ENCODE peak calls at places on chromosomes 5 and 9, in nine cellular contexts. G is spleen, C is OCI-LY7, V is coronary artery, I is transverse colon, D is HFFc6, R is left ventricle myocardium inferior, J is fibroblast of the aortic adventitia, H is bronchial epithelial cell. F is an unnamed sample.

GRCh38 chr5:80959768-80960442 is at the start of gene RASGRF2:
- DNase-seq in J (peak; percentile 21), C (no peak), G (peak; percentile 76), H (no peak), R (peak; percentile 18), I (peak; percentile 49), V (no peak), D (no peak), F (no peak)

GRCh38 chr5:77898385-77898784 is 122.2 kb upstream of the TBCA start:
- DNase-seq in G (no peak), H (peak; percentile 18), D (no peak), C (no peak), R (no peak), I (no peak), J (no peak), V (no peak), F (no peak)

GRCh38 chr5:149962040-149962439 is 1.5 kb downstream of the SLC26A2 start:
- DNase-seq in V (no peak), H (peak; percentile 61), D (peak; percentile 57), I (no peak), R (no peak), J (peak; percentile 78), C (peak; percentile 11), G (no peak), F (peak; percentile 82)

GRCh38 chr5:176733586-176734262 is 76.6 kb upstream of the UNC5A start:
- DNase-seq in H (no peak), I (no peak), R (no peak), D (no peak), C (no peak), G (no peak), J (no peak), V (peak; percentile 55), F (no peak)

GRCh38 chr5:78757269-78758053 is 108.9 kb upstream of the LHFPL2 start:
- DNase-seq in H (no peak), I (no peak), D (peak; percentile 27), R (peak; percentile 26), G (no peak), J (peak; percentile 92), C (no peak), V (no peak), F (peak; percentile 53)

GRCh38 chr5:95872333-95873268 is 50.1 kb upstream of the GLRX start:
- DNase-seq in I (no peak), D (peak; percentile 60), R (no peak), G (no peak), H (no peak), J (no peak), C (no peak), V (no peak), F (no peak)

GRCh38 chr5:178333821-178334481 is 101.3 kb upstream of the PHYKPL start:
- DNase-seq in V (no peak), J (no peak), I (no peak), G (peak; percentile 66), D (no peak), H (no peak), R (no peak), C (no peak), F (no peak)

GRCh38 chr9:125407432-125407973 is 145.9 kb downstream of the GAPVD1 start:
- DNase-seq in R (no peak), C (no peak), J (no peak), I (no peak), G (no peak), V (no peak), H (no peak), D (no peak), F (no peak)

GRCh38 chr9:90449213-90449925 is 193.3 kb downstream of the DIRAS2 start:
- DNase-seq in J (no peak), H (no peak), G (no peak), C (no peak), V (no peak), I (no peak), R (no peak), D (no peak), F (no peak)

GRCh38 chr9:137710751-137711150 is 91.9 kb downstream of the EHMT1 start:
- DNase-seq in G (no peak), H (no peak), V (no peak), I (no peak), D (no peak), R (no peak), J (no peak), C (no peak), F (no peak)

GRCh38 chr5:36948650-36949049 is 72.1 kb downstream of the NIPBL start:
- DNase-seq in V (no peak), R (no peak), H (no peak), G (no peak), J (no peak), D (no peak), I (no peak), C (no peak), F (no peak)

GRCh38 chr5:148623741-148624140 is 30.6 kb downstream of the HTR4 start:
- DNase-seq in I (no peak), D (no peak), V (no peak), G (no peak), C (no peak), H (peak; percentile 57), J (no peak), R (no peak), F (peak; percentile 52)

DNA sequence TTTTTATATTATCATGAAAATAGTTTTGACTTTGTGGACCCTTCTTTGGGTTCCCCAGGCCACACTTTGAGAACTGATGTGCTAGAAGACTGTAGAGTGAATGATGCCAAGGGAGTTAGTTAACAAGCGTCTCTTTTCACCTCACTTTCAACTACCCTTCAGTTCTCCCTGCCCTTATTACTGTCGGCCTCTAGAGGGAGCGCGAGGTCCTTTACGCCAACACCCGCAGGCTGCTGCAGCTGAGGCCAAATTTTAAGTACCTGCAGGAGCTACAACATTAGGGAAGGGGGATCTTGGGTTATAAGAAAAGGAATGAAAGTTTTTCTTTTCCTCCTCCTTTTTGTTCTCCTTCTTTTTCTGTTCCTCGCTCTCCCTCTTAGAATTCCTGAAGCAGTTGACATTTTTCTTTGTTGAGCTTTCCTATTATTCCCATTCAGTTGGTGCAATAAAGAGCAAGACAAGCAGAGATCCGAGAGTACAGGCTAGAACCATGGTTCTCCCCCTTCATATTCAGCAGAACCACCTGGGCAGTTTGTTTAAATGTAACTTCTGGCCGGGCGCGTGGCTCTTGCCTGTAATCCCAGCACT is 84.0 kb downstream of the ZFAND5 start:
- DNase-seq in C (peak; percentile 59), G (peak; percentile 89), H (peak; percentile 67), I (peak; percentile 76), J (peak; percentile 79), V (no peak), R (peak; percentile 66), D (peak; percentile 60), F (peak; percentile 73)
- TF ChIP-seq CTCF in C (peak; percentile 94), G (peak; percentile 91), H (peak; percentile 89), I (peak; percentile 83), J (peak; percentile 97), V (peak; percentile 92), R (peak; percentile 97), D (peak; percentile 95), F (peak; percentile 93)

DNA sequence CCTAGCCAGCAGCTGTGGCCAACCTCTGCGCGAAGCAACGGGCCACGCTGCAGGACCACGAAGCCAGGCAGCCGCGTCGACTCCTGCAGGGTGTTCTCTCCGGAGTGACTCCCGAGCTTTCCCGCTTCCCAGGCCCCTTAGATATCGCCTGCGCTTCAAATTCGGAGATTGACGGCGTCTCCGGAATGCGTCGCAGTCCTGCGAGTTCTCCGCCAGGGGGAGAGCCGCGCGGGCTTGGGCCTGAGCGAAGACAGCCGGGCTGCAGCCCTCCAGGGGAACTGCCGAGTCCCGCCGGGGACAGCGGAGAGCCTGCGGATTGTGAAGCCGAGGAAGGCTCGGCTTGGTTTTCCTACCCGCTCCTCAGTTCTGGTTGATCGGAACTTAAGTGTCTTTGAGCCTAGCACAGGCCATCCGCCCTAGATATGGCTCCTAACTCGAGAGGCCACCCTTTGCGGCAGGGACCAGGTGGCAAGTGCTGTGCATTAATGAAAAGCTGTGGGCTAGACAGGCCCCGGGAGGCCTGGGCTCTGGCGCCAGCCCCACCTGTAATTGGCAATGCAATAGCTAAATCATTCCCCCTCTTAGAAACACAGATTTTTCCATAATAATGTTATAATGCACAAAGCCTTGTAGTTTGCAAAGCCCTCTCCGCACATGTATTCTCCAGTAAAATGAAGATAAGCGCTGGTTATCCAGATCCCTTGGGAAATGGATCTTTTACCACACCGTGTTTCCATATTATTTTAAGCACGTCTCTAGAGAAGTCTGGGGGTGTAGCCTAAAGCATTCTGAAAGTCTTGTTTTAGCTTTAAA is 863 bp upstream of the APBA1 start:
- DNase-seq in C (peak; percentile 68), R (peak; percentile 83), J (peak; percentile 87), D (peak; percentile 92), G (peak; percentile 93), I (peak; percentile 85), V (peak; percentile 87), H (peak; percentile 64), F (peak; percentile 84)
- TF ChIP-seq CTCF in C (peak; percentile 80), R (peak; percentile 94), J (peak; percentile 93), D (peak; percentile 95), G (peak; percentile 92), I (peak; percentile 94), V (peak; percentile 84), H (peak; percentile 92), F (peak; percentile 82)

DNA sequence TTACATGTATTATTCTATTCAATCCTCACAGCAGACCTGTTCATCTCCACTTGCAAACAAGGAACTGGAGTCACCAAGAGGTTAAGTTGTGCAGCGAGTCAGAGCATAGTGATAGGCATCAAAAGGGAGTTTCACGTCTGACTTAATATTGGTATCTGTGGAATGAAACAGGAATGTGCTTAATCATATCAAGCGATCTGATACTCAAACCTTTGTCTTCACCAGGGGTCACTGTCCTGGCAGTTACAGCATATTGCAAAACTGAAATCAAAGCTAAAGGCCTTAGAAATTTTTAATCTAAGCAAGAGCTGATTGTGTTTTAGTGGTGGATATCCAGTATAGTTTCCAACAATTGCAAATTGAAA is 271.6 kb downstream of the PLK2 start:
- DNase-seq in J (peak; percentile 86), G (no peak), H (peak; percentile 91), V (no peak), D (peak; percentile 82), C (no peak), R (no peak), I (no peak), F (peak; percentile 54)
- TF ChIP-seq CTCF in J (peak; percentile 15), G (no peak), H (peak; percentile 8), V (no peak), D (peak; percentile 57), C (no peak), R (peak; percentile 21), I (no peak), F (no peak)

DNA sequence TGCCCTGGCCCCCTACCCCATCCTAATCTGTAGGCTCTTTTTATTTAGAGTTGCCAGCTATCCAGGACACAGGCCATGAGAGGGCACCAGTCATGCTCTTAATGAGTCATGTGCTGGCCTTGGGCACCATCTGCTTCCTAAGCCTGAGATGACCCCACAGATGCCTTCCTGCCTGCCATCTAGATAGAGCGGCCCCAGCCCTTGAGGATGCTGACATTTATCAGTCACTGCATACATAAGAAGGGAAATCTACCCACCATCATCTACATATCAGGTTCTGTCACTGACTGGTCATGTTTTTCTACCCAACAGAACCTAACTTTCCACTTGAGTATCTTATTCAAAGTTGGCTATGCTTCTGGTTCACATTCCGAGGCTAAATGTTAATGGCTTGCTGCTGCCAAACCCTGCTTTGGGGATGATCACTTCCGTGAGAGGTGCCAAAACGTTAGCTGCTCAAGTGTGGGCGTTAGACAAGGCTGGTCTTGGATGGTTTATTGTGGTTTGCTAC is 49.9 kb upstream of the TTC23L start:
- DNase-seq in R (no peak), I (no peak), H (peak; percentile 21), C (no peak), G (no peak), J (peak; percentile 87), V (no peak), D (peak; percentile 8), F (peak; percentile 18)
- TF ChIP-seq CTCF in R (no peak), I (no peak), H (no peak), C (no peak), G (no peak), J (no peak), V (no peak), D (no peak), F (no peak)